ENCODE peak calls at places on chromosomes 12 and 14, in four cellular contexts. D is K562, A is WTC11, S is H1. C is an unnamed sample.

GRCh38 chr12:25458047-25458552 is 95.0 kb downstream of the LMNTD1 start:
- DNase-seq in A (no peak), D (peak; percentile 9), S (no peak), C (peak; percentile 56)

GRCh38 chr12:108559748-108560147 is 1.2 kb downstream of the SART3 start:
- DNase-seq in A (no peak), D (peak; percentile 65), S (no peak), C (no peak)

GRCh38 chr14:59086241-59086899 is 102.1 kb upstream of the DAAM1 start:
- DNase-seq in S (no peak), A (no peak), D (no peak), C (peak; percentile 25)

GRCh38 chr12:6263931-6264330 is 46.6 kb upstream of the PLEKHG6 start:
- DNase-seq in S (no peak), A (no peak), D (peak; percentile 91), C (peak; percentile 68)

GRCh38 chr12:51806896-51807295 is 41.6 kb downstream of the FIGNL2 start:
- DNase-seq in S (no peak), A (no peak), D (no peak), C (no peak)

GRCh38 chr14:98819132-98819866 is 452.7 kb downstream of the BCL11B start:
- DNase-seq in S (peak; percentile 82), A (peak; percentile 87), D (no peak), C (no peak)

GRCh38 chr12:55629058-55629841 is 7.4 kb upstream of the OR10P1 start:
- DNase-seq in S (no peak), A (no peak), D (no peak), C (no peak)

GRCh38 chr14:104676694-104677505 is 12.5 kb upstream of the INF2 start:
- DNase-seq in A (peak; percentile 49), S (peak; percentile 74), D (no peak), C (no peak)

GRCh38 chr12:56635539-56636117 is 5.5 kb upstream of the BAZ2A start:
- DNase-seq in S (peak; percentile 76), A (peak; percentile 34), D (peak; percentile 51), C (no peak)

GRCh38 chr12:91094036-91094660 is 17.1 kb downstream of the LUM start:
- DNase-seq in D (no peak), S (no peak), A (no peak), C (no peak)

GRCh38 chr12:33609910-33610309 is 170.3 kb upstream of the SYT10 start:
- DNase-seq in D (no peak), A (no peak), S (no peak), C (no peak)

GRCh38 chr12:89936631-89937030 is 228.0 kb upstream of the ATP2B1 start:
- DNase-seq in D (no peak), S (no peak), A (no peak), C (peak; percentile 33)

GRCh38 chr14:33767721-33768457 is 183.0 kb downstream of the EGLN3 start:
- DNase-seq in S (no peak), A (no peak), D (no peak), C (no peak)

GRCh38 chr12:32033411-32033810 is 73.2 kb upstream of the BICD1 start:
- DNase-seq in D (no peak), A (no peak), S (no peak), C (no peak)

GRCh38 chr12:88958961-88959360 is 378.7 kb upstream of the KITLG start:
- DNase-seq in A (no peak), S (no peak), D (no peak), C (no peak)

GRCh38 chr12:3698218-3698974 is 54.5 kb downstream of the CRACR2A start:
- DNase-seq in D (no peak), A (no peak), S (no peak), C (peak; percentile 48)

GRCh38 chr14:85793533-85793932 is 263.6 kb downstream of the FLRT2 start:
- DNase-seq in A (no peak), D (no peak), S (no peak), C (no peak)

GRCh38 chr12:19967486-19967885 is 400.9 kb upstream of the PDE3A start:
- DNase-seq in D (no peak), S (no peak), A (no peak), C (no peak)

GRCh38 chr12:112750971-112751370 is 40.6 kb upstream of the RPH3A start:
- DNase-seq in A (no peak), S (no peak), D (no peak), C (no peak)

GRCh38 chr14:83779266-83779665 is 1750.7 kb upstream of the FLRT2 start:
- DNase-seq in D (no peak), S (no peak), A (no peak), C (no peak)

GRCh38 chr12:96255077-96255476 is 60.9 kb downstream of the ELK3 start:
- DNase-seq in D (no peak), S (peak; percentile 34), A (no peak), C (no peak)

GRCh38 chr14:68522510-68523325 is 270.1 kb downstream of the ZFP36L1 start:
- DNase-seq in A (no peak), D (no peak), S (peak; percentile 27), C (no peak)

GRCh38 chr14:68664225-68664681 is 128.6 kb downstream of the ZFP36L1 start:
- DNase-seq in A (no peak), D (no peak), S (peak; percentile 39), C (no peak)

GRCh38 chr12:77686760-77687159 is 143.9 kb upstream of the NAV3 start:
- DNase-seq in D (no peak), A (no peak), S (no peak), C (no peak)

GRCh38 chr12:74292351-74293194 is 245.1 kb upstream of the ATXN7L3B start:
- DNase-seq in A (peak; percentile 28), D (peak; percentile 95), S (no peak), C (no peak)

GRCh38 chr12:1528791-1529190 is 65.6 kb downstream of the FBXL14 start:
- DNase-seq in A (no peak), S (no peak), D (no peak), C (no peak)

GRCh38 chr12:124395986-124396385 is 101.1 kb downstream of the RFLNA start:
- DNase-seq in S (no peak), D (no peak), A (no peak), C (no peak)

GRCh38 chr12:106147956-106148355 is 9.2 kb upstream of the NUAK1 start:
- DNase-seq in A (no peak), S (no peak), D (no peak), C (peak; percentile 83)

GRCh38 chr14:69685716-69686115 is 74.3 kb downstream of the SUSD6 start:
- DNase-seq in A (no peak), D (no peak), S (no peak), C (no peak)

GRCh38 chr14:45716506-45716905 is 463.5 kb upstream of the MIS18BP1 start:
- DNase-seq in D (peak; percentile 0), S (no peak), A (no peak), C (peak; percentile 4)

GRCh38 chr14:92635031-92635430 is 113.4 kb downstream of the LGMN start:
- DNase-seq in A (no peak), S (no peak), D (no peak), C (no peak)

GRCh38 chr14:22386924-22387775 is 201.9 kb downstream of the DAD1 start:
- DNase-seq in S (peak; percentile 80), A (peak; percentile 72), D (peak; percentile 78), C (peak; percentile 73)

GRCh38 chr14:68910540-68910939 is 68.6 kb downstream of the ACTN1 start:
- DNase-seq in D (no peak), A (no peak), S (no peak), C (no peak)

GRCh38 chr14:54169254-54169924 is 212.8 kb upstream of the BMP4 start:
- DNase-seq in S (no peak), A (no peak), D (no peak), C (no peak)

GRCh38 chr12:69610126-69610525 is 581 bp downstream of the LRRC10 start:
- DNase-seq in D (no peak), S (no peak), A (no peak), C (no peak)

DNA sequence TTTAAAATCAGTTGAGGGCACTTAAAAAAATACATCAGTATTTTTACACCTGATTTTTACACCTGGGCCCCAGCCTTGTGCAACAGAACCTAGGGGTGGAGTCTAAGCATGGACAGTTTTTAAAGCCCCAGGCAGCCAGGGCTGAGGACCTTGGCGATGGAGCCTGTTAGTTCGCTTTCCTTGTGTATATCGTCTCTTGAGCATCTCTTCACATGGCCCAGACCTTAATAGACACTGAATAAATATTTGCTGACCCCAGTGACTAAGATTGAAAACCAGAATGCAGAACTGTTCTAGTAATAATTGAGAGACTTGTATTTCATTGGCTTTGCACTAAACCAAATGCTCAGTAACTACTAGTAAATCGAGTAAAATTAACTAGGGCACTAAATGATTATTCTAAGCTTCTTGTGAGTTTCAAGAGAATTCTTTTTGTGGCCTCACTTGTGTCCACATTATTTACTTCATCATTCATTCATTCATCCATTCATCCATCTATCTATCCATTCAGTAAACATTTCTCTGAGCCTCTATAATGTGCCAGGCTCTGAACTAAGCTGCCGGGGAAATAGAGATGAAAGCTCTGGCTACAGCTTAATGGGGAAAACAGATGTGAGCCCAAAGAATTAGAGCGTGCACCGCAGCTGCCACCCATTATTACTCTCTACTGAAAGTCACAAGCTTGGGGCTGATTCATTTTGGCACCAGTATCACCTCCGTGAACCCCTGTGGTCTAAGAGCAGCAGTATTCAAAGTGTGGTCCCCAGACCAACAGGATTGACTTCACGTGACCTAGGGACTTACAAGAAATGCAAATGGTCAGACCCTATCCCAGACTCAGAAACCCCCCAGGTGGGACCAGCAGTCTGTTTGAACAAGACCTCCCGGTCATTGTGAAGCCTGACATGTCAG is 30.7 kb upstream of the BCL7A start:
- DNase-seq in S (no peak), D (no peak), A (no peak), C (no peak)
- TF ChIP-seq TEAD4 in S (no peak), D (no peak), A (no peak), C (no peak)

GRCh38 chr14:41297961-41298690 is 308.6 kb upstream of the LRFN5 start:
- DNase-seq in A (no peak), D (no peak), S (no peak), C (no peak)
- TF ChIP-seq TEAD4 in A (no peak), D (no peak), S (no peak), C (no peak)

GRCh38 chr12:116389326-116389725 is 111.8 kb upstream of the MED13L start:
- DNase-seq in D (no peak), A (no peak), S (no peak), C (no peak)

GRCh38 chr12:116392061-116392460 is 114.6 kb upstream of the MED13L start:
- DNase-seq in A (no peak), D (no peak), S (no peak), C (no peak)

GRCh38 chr12:116389990-116390655 is 112.6 kb upstream of the MED13L start:
- DNase-seq in D (no peak), A (no peak), S (no peak), C (no peak)

GRCh38 chr12:116391501-116391900 is 114.0 kb upstream of the MED13L start:
- DNase-seq in D (no peak), A (no peak), S (no peak), C (no peak)

DNA sequence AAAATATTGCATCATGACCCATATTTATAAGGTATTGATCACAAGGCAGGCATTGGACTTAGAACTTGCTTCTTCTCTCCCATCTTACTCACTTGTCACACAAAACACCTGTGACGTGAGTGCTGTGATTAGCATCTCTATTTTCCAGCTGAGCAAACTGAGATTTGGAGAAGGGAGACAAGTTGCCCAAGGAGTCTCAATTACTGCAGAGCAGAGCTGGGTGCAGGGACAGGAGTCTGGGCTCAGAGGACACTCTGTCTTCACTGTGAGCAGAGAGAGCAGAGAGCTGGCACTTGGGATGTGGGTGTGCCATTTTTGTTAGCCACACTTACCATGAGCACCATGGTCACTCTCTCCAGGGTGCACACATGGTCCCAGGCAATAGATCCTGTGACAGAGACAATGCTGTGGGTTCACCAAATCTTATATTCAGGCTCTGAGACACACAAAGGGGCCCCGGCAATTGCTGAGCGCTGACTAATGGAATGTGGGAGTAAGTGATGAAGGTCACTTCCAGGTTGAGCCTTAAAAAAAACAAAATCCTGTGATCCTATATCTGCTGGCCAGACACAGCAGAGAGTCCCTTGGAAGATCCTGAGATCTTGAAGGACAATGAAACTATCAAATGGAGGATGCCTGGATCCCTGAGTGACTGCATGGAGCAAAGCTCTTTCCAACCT is 113.3 kb upstream of the MED13L start:
- DNase-seq in A (no peak), D (no peak), S (no peak), C (no peak)
- TF ChIP-seq TEAD4 in A (no peak), D (no peak), S (no peak), C (no peak)

GRCh38 chr12:28328967-28329366 is 138.7 kb downstream of the CCDC91 start:
- DNase-seq in S (no peak), A (no peak), D (no peak), C (no peak)
- TF ChIP-seq TEAD4 in S (no peak), A (no peak), D (no peak), C (no peak)